ENCODE peak calls at places on chromosomes 12 and 14, in five cellular contexts. G, Z, J, Q and D are unnamed samples. For H3K36me3 and H3K27me3, the result is how much of the 10 kb centered on the place peaks cover.

GRCh38 chr14:90781344-90781761 is 34.9 kb downstream of the TTC7B start:
- DNase-seq in J (no peak), Q (no peak), Z (peak), G (no peak), D (no peak)

GRCh38 chr12:46677749-46678148 is 148.0 kb downstream of the SLC38A4 start:
- DNase-seq in J (no peak), G (no peak), Q (no peak), Z (peak), D (no peak)

GRCh38 chr12:77003244-77003643 is 62.1 kb downstream of the E2F7 start:
- DNase-seq in J (no peak), Z (no peak), Q (no peak), G (no peak), D (no peak)

GRCh38 chr12:91381309-91381804 is 198.7 kb upstream of the DCN start:
- DNase-seq in Q (no peak), Z (peak), J (no peak), G (peak), D (peak)

GRCh38 chr14:67856806-67857205 is 37.2 kb downstream of the RAD51B start:
- DNase-seq in Z (no peak), J (no peak), Q (no peak), G (no peak), D (no peak)

GRCh38 chr14:24366664-24367505 is 1.1 kb upstream of the NFATC4 start:
- DNase-seq in J (peak), G (peak), Z (peak), Q (peak), D (peak)

GRCh38 chr12:84904051-84904450 is 8.5 kb downstream of the SLC6A15 start:
- DNase-seq in Z (no peak), J (no peak), Q (no peak), G (no peak), D (no peak)

GRCh38 chr12:59734371-59734770 is 138.5 kb downstream of the SLC16A7 start:
- DNase-seq in Q (no peak), G (no peak), Z (no peak), J (no peak), D (no peak)

GRCh38 chr14:57930241-57930975 is 64.5 kb upstream of the SLC35F4 start:
- DNase-seq in Z (no peak), J (no peak), G (no peak), Q (no peak), D (no peak)

GRCh38 chr14:63045234-63045611 is at the start of gene KCNH5:
- DNase-seq in J (no peak), G (peak), Q (no peak), Z (peak), D (peak)

GRCh38 chr12:119235352-119235751 is 56.6 kb downstream of the HSPB8 start:
- DNase-seq in J (no peak), Q (no peak), Z (no peak), G (peak), D (no peak)

GRCh38 chr14:63174760-63175191 is 29.5 kb upstream of the RHOJ start:
- DNase-seq in Q (no peak), J (no peak), G (peak), Z (peak), D (no peak)

GRCh38 chr12:20184514-20184913 is 183.8 kb upstream of the PDE3A start:
- DNase-seq in J (no peak), G (no peak), Z (no peak), Q (no peak), D (no peak)

GRCh38 chr14:68896132-68896531 is 83.0 kb downstream of the ACTN1 start:
- DNase-seq in G (no peak), Z (no peak), Q (no peak), J (no peak), D (no peak)

GRCh38 chr12:2682301-2683282 is 112.2 kb upstream of the FKBP4 start:
- DNase-seq in G (peak), Q (peak), Z (peak), J (no peak), D (no peak)

GRCh38 chr14:70836946-70837345 is 27.6 kb upstream of the MAP3K9 start:
- DNase-seq in G (no peak), Q (no peak), J (no peak), Z (no peak), D (no peak)

GRCh38 chr12:9798008-9798619 is 29.2 kb upstream of the KLRF1 start:
- DNase-seq in Q (peak), Z (peak), J (peak), G (peak), D (peak)
- TF ChIP-seq CTCF in Q (peak), Z (peak), J (peak), G (peak), D (peak)

GRCh38 chr14:55019968-55020554 is 6.8 kb downstream of the WDHD1 start:
- DNase-seq in Z (no peak), Q (no peak), G (no peak), J (no peak), D (no peak)
- H3K36me3 ChIP-seq in Z (under half), Q (under half), G (under half), J (under half), D (under half)

GRCh38 chr12:48008950-48009349 is 4.7 kb upstream of the COL2A1 start:
- DNase-seq in J (no peak), G (no peak), Z (no peak), Q (no peak), D (no peak)
- H3K27me3 ChIP-seq in J (under half), G (under half), Z (under half), Q (half or more), D (under half)

DNA sequence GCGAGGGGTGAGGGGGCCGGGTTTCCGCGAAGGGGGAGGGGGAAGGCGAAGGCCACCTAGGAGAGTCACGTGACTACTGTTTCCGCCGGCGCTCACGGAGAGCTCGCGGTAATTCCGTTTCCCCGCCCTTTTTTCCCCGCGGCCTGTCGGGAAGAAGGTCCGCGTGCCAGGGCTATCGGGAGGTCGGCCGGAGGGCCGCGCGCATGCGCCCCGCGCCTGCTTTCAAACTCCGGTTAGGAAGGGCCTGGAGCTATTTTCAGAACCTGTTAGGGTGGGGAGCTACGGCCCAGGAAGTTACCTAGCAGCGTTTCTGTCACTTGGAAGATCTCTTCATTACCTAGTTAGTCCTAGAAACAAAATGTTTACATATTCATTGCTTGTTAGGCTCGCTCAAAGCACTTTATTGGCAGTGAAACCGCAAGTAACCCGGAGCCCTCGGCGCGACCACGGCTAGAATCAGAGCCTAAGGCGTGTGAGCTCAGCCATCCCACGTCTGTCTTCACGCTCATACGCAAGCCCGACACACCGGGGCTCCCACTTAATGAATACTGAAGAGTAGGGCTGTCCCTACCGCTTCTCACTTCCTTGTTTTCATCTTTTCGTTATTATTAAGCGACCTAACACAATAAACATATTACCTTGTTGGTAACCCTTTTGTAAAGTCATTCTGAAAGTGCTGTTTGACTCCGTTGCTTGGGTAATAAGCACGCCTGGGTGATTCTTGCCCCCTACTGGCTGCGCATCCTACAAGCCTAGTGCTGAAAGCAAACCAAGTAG is 682 bp upstream of the SBNO1 start:
- DNase-seq in Z (peak), J (peak), G (peak), Q (peak), D (peak)
- TF ChIP-seq CTCF in Z (peak), J (peak), G (peak), Q (peak), D (peak)

DNA sequence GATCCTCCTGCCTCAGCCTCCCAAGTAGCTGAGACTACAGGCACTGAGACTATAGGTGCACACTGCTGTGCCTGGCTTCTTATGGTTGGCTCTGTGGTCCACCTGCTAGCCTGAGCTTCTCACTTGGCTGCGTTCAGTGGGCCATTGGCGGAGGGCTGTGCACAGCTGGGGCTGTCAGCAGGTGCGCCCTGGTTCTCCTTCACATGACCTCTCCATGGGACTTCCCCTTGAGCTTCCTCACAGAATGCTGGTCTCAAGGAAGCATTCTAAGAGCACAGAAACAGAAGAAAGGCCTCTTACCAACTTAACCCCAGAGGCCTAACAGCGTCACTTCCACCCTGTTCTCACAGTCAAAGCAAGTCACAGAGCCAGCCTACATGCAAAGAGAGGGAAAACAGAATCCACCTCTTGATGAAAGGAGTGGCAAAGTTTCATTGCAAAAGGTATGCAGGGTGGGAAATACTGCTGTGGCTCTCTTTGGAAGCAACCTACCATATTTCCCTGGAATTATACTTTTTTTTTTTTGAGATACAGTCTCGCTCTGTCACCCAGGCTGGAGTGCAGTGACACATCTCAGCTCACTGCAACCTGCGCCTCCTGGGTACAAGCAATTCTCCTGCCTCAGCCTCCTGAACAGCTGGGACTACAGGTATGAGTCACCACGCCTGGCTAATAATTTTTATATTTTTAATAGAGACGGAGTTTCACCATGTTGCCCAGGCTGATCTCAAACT is 9.3 kb downstream of the RILPL2 start:
- DNase-seq in J (peak), Q (peak), Z (no peak), G (no peak), D (peak)
- H3K36me3 ChIP-seq in J (under half), Q (under half), Z (under half), G (under half), D (under half)

DNA sequence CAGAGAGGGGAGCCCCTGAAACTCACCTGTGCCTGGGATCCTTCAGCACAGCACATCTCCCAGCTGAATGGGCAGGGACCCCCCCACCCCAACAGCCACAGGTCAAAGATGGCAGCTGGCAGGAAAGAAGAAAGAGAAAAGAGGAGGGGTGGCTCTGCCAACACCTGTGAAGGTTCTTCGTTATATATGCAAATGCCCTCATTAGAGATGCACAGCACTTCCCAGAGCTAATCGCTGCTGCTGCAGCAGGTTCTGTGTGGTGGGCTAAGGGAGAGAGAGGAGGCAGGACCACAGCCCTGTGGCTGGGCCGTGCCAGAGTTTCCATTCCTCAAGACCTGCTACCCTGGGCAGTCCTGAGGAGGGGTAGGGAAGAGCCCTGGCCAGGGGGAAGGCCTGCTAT is 28.7 kb downstream of the SMUG1 start:
- DNase-seq in Q (no peak), Z (no peak), J (no peak), G (no peak), D (no peak)
- H3K27me3 ChIP-seq in Q (under half), Z (under half), J (under half), G (under half), D (under half)

DNA sequence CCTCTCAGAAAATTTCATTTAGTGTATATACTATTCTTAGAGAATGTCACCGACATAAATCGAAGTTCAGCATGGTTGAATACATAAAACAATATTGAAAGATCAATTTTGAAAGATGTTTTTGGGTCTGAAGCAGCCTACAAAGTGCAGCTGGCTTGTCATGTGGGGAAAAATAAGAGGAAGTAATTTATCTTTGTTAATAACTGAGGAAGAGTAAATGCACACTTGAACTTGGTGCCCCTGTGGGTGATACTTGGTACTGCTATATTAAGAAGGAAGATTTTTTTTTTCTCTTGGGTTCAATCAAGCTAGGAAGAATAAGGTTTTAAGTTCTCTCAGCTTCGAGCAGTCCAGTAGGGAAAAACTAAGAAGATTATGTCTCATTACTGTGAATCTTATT is 661.3 kb downstream of the RPL10L start:
- DNase-seq in Q (no peak), Z (no peak), G (no peak), J (no peak), D (no peak)
- TF ChIP-seq CTCF in Q (no peak), Z (peak), G (peak), J (peak), D (no peak)

DNA sequence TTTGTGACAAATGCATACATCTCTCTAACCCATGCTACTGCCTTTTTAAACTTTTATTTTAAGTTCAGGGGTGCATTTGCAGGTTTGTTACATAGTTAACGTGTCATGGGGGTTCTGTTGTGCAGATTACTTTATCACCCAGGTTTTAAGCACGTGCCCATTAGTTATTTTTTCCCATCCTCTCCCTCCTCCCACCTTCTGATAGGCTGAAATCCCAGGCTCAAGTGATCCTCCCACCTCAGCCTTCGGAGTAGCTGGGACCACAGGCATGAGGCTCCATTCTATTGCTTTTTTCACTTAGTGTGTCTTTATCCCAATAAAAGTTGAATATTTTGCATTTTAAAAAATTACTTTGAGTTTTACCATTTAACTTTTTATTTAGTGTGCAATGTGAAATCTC is 68.9 kb downstream of the BAZ1A start:
- DNase-seq in Z (no peak), G (no peak), J (no peak), Q (no peak), D (no peak)
- H3K36me3 ChIP-seq in Z (under half), G (half or more), J (under half), Q (under half), D (under half)